ENCODE peak calls at places on chromosome 12, in six cellular contexts. V is Peyer's patch, R is sigmoid colon, F is anterior cingulate cortex, P is GM23248, Z is endothelial cell. O is an unnamed sample.

GRCh38 chr12:29499235-29499634 is 1.7 kb upstream of the OVCH1 start:
- DNase-seq in R (no peak), F (no peak), Z (no peak), P (no peak), V (no peak), O (no peak)

GRCh38 chr12:56333197-56333678 is 562 bp downstream of the PAN2 start:
- DNase-seq in P (no peak), F (no peak), Z (peak), R (no peak), V (no peak), O (no peak)

GRCh38 chr12:100043657-100044056 is 58.9 kb upstream of the ANKS1B start:
- DNase-seq in F (no peak), P (peak), Z (no peak), V (no peak), R (no peak), O (no peak)

GRCh38 chr12:91744613-91745012 is 401.0 kb downstream of the BTG1 start:
- DNase-seq in Z (no peak), R (no peak), F (no peak), P (no peak), V (no peak), O (peak)

GRCh38 chr12:105436636-105437035 is 106.1 kb downstream of the C12orf75 start:
- DNase-seq in R (no peak), P (no peak), Z (no peak), V (no peak), F (no peak), O (no peak)

GRCh38 chr12:4899361-4899760 is 10.3 kb upstream of the KCNA1 start:
- DNase-seq in P (no peak), Z (no peak), F (no peak), V (no peak), R (no peak), O (no peak)

GRCh38 chr12:67366530-67367196 is 97.5 kb downstream of the CAND1 start:
- DNase-seq in P (peak), V (no peak), R (no peak), Z (no peak), F (no peak), O (no peak)

GRCh38 chr12:57135487-57135886 is 7.2 kb downstream of the LRP1 start:
- DNase-seq in V (no peak), F (no peak), Z (no peak), P (peak), R (peak), O (no peak)

GRCh38 chr12:82651489-82651888 is 35.2 kb upstream of the TMTC2 start:
- DNase-seq in R (no peak), Z (no peak), P (no peak), F (no peak), V (no peak), O (no peak)

GRCh38 chr12:52600941-52601481 is at the start of gene KRT72:
- DNase-seq in Z (no peak), V (no peak), R (no peak), P (no peak), F (no peak), O (peak)

GRCh38 chr12:130878193-130879185 is 6.6 kb downstream of the RAN start:
- DNase-seq in P (no peak), V (no peak), F (no peak), Z (no peak), R (peak), O (no peak)

GRCh38 chr12:52496590-52497071 is 3.6 kb upstream of the KRT6A start:
- DNase-seq in R (no peak), Z (no peak), F (no peak), V (no peak), P (peak), O (peak)

GRCh38 chr12:92802906-92803305 is 100.1 kb downstream of the PLEKHG7 start:
- DNase-seq in V (no peak), P (no peak), R (no peak), Z (no peak), F (no peak), O (no peak)

GRCh38 chr12:87704374-87704773 is 324.8 kb downstream of the C12orf50 start:
- DNase-seq in R (no peak), Z (no peak), P (no peak), F (no peak), V (no peak), O (no peak)

GRCh38 chr12:108425238-108425795 is 86.2 kb upstream of the CMKLR1 start:
- DNase-seq in R (no peak), F (no peak), V (no peak), Z (no peak), P (peak), O (peak)

GRCh38 chr12:132014092-132014914 is 64.6 kb downstream of the EP400 start:
- DNase-seq in V (no peak), P (peak), F (no peak), R (no peak), Z (no peak), O (no peak)

GRCh38 chr12:114682101-114682919 is 1.7 kb downstream of the TBX3 start:
- DNase-seq in Z (no peak), R (no peak), P (peak), F (no peak), V (no peak), O (peak)

GRCh38 chr12:38204831-38205230 is 111.7 kb upstream of the ALG10B start:
- DNase-seq in V (no peak), R (no peak), Z (no peak), F (no peak), P (no peak), O (no peak)

GRCh38 chr12:29782821-29783772 is 645 bp downstream of the TMTC1 start:
- DNase-seq in Z (peak), R (peak), V (peak), P (peak), F (peak), O (peak)

GRCh38 chr12:123264642-123265041 is 7.0 kb downstream of the CDK2AP1 start:
- DNase-seq in V (no peak), P (no peak), Z (peak), R (no peak), F (no peak), O (no peak)

GRCh38 chr12:132624910-132625630 is 6.5 kb downstream of the P2RX2 start:
- DNase-seq in V (no peak), F (no peak), Z (no peak), P (no peak), R (no peak), O (no peak)

GRCh38 chr12:26125451-26126339 is 858 bp upstream of the BHLHE41 start:
- DNase-seq in R (peak), V (peak), P (peak), F (peak), Z (peak), O (peak)

GRCh38 chr12:123270380-123271181 is 1.1 kb downstream of the CDK2AP1 start:
- DNase-seq in Z (peak), V (no peak), P (peak), F (no peak), R (peak), O (peak)

GRCh38 chr12:32993404-32993803 is 96.8 kb upstream of the PKP2 start:
- DNase-seq in F (no peak), P (no peak), R (no peak), Z (no peak), V (no peak), O (no peak)

GRCh38 chr12:106098691-106099200 is 40.0 kb downstream of the NUAK1 start:
- DNase-seq in P (no peak), Z (no peak), V (no peak), F (no peak), R (no peak), O (no peak)

GRCh38 chr12:131349397-131350127 is 361.3 kb upstream of the SFSWAP start:
- DNase-seq in Z (no peak), R (no peak), V (no peak), F (no peak), P (no peak), O (no peak)

GRCh38 chr12:22413592-22413991 is 79.1 kb upstream of the ST8SIA1 start:
- DNase-seq in F (no peak), R (no peak), V (no peak), P (no peak), Z (no peak), O (no peak)

GRCh38 chr12:57936513-57936883 is 4.9 kb upstream of the ATP23 start:
- DNase-seq in R (no peak), P (no peak), V (no peak), F (no peak), Z (no peak), O (no peak)

GRCh38 chr12:120228291-120229070 is 27.6 kb upstream of the RPLP0 start:
- DNase-seq in V (peak), Z (peak), R (peak), F (peak), P (peak), O (peak)

O was measured in retina.